ENCODE peak calls at places on chromosome X, in five cellular contexts. One of them, this sample, is unnamed.

GRCh38 chrX:132909643-132910042 is 48.8 kb downstream of the HS6ST2 start:
- DNase-seq in trophoblast cell: peak
- DNase-seq in neuronal stem cell: no peak
- DNase-seq in mesenchymal stem cell: peak
- DNase-seq in H9: no peak
- DNase-seq in this sample: no peak

GRCh38 chrX:41558531-41558930 is 111.4 kb downstream of the NYX start:
- DNase-seq in neuronal stem cell: no peak
- DNase-seq in trophoblast cell: peak
- DNase-seq in H9: no peak
- DNase-seq in mesenchymal stem cell: peak
- DNase-seq in this sample: no peak

GRCh38 chrX:54042609-54043010 is 1.7 kb downstream of the PHF8 start:
- DNase-seq in neuronal stem cell: peak
- DNase-seq in trophoblast cell: peak
- DNase-seq in H9: peak
- DNase-seq in mesenchymal stem cell: peak
- DNase-seq in this sample: peak

GRCh38 chrX:130676861-130677260 is 226.1 kb downstream of the ENOX2 start:
- DNase-seq in neuronal stem cell: no peak
- DNase-seq in mesenchymal stem cell: no peak
- DNase-seq in trophoblast cell: no peak
- DNase-seq in H9: no peak
- DNase-seq in this sample: no peak

GRCh38 chrX:148133099-148133725 is 152.1 kb downstream of the FMR1NB start:
- DNase-seq in neuronal stem cell: no peak
- DNase-seq in H9: no peak
- DNase-seq in trophoblast cell: no peak
- DNase-seq in mesenchymal stem cell: no peak
- DNase-seq in this sample: peak

GRCh38 chrX:125205084-125205917 is 114.4 kb upstream of the TEX13C start:
- DNase-seq in mesenchymal stem cell: peak
- DNase-seq in trophoblast cell: no peak
- DNase-seq in neuronal stem cell: peak
- DNase-seq in H9: peak
- DNase-seq in this sample: peak

GRCh38 chrX:69133561-69134542 is 31.4 kb downstream of the PJA1 start:
- DNase-seq in H9: peak
- DNase-seq in mesenchymal stem cell: peak
- DNase-seq in trophoblast cell: peak
- DNase-seq in neuronal stem cell: peak
- DNase-seq in this sample: peak

GRCh38 chrX:119223784-119224183 is 12.3 kb upstream of the PGRMC1 start:
- DNase-seq in H9: no peak
- DNase-seq in mesenchymal stem cell: no peak
- DNase-seq in trophoblast cell: no peak
- DNase-seq in neuronal stem cell: no peak
- DNase-seq in this sample: no peak

GRCh38 chrX:69066966-69067525 is 98.2 kb downstream of the PJA1 start:
- DNase-seq in mesenchymal stem cell: peak
- DNase-seq in H9: no peak
- DNase-seq in trophoblast cell: peak
- DNase-seq in neuronal stem cell: no peak
- DNase-seq in this sample: no peak

GRCh38 chrX:47247206-47247998 is 14.6 kb downstream of the USP11 start:
- DNase-seq in trophoblast cell: no peak
- DNase-seq in H9: no peak
- DNase-seq in mesenchymal stem cell: peak
- DNase-seq in neuronal stem cell: no peak
- DNase-seq in this sample: no peak

GRCh38 chrX:30659421-30659820 is 6.2 kb downstream of the GK start:
- DNase-seq in trophoblast cell: peak
- DNase-seq in H9: no peak
- DNase-seq in neuronal stem cell: no peak
- DNase-seq in mesenchymal stem cell: peak
- DNase-seq in this sample: no peak

GRCh38 chrX:55326985-55327384 is 62.3 kb upstream of the PAGE3 start:
- DNase-seq in mesenchymal stem cell: no peak
- DNase-seq in trophoblast cell: no peak
- DNase-seq in H9: no peak
- DNase-seq in neuronal stem cell: no peak
- DNase-seq in this sample: no peak

GRCh38 chrX:102712216-102712966 is at the start of gene GPRASP2:
- DNase-seq in neuronal stem cell: peak
- DNase-seq in mesenchymal stem cell: peak
- DNase-seq in trophoblast cell: peak
- DNase-seq in H9: peak
- DNase-seq in this sample: peak

GRCh38 chrX:133653363-133653762 is 238.1 kb upstream of the GPC4 start:
- DNase-seq in H9: no peak
- DNase-seq in neuronal stem cell: no peak
- DNase-seq in trophoblast cell: no peak
- DNase-seq in mesenchymal stem cell: no peak
- DNase-seq in this sample: no peak

GRCh38 chrX:74835566-74835965 is 89.7 kb downstream of the NEXMIF start:
- DNase-seq in trophoblast cell: no peak
- DNase-seq in mesenchymal stem cell: no peak
- DNase-seq in neuronal stem cell: no peak
- DNase-seq in H9: no peak
- DNase-seq in this sample: peak

GRCh38 chrX:66633541-66633940 is 5.3 kb downstream of the EDA2R start:
- DNase-seq in mesenchymal stem cell: peak
- DNase-seq in trophoblast cell: peak
- DNase-seq in neuronal stem cell: no peak
- DNase-seq in H9: no peak
- DNase-seq in this sample: no peak

GRCh38 chrX:21655901-21656586 is 2.1 kb downstream of the KLHL34 start:
- DNase-seq in H9: no peak
- DNase-seq in neuronal stem cell: no peak
- DNase-seq in trophoblast cell: no peak
- DNase-seq in mesenchymal stem cell: no peak
- DNase-seq in this sample: no peak

GRCh38 chrX:109873576-109873975 is 129.3 kb upstream of the TMEM164 start:
- DNase-seq in mesenchymal stem cell: no peak
- DNase-seq in H9: no peak
- DNase-seq in trophoblast cell: no peak
- DNase-seq in neuronal stem cell: no peak
- DNase-seq in this sample: no peak

DNA sequence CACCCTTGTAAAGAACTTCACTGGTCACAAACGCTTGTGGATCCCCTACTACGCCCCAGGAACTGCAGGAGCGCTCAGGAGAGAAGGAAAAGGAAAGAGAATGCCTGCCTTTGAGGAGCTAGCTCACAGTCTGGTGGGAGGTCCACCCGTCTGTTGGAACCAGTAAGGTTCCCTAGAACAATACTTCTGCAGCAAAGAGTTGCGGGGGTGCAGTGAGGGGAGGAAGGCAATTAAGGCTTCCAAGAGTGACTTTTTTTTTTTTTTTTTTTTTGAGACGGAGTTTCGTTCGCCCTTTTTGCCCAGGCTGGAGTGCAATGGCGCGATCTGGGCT is 321 bp upstream of the CTPS2 start:
- DNase-seq in neuronal stem cell: no peak
- DNase-seq in trophoblast cell: no peak
- DNase-seq in H9: no peak
- DNase-seq in mesenchymal stem cell: no peak
- DNase-seq in this sample: peak
- H2AK5ac ChIP-seq in neuronal stem cell: no peak
- H2AK5ac ChIP-seq in trophoblast cell: no peak
- H2AK5ac ChIP-seq in H9: no peak
- H2AK5ac ChIP-seq in mesenchymal stem cell: no peak
- H2AK5ac ChIP-seq in this sample: no peak

GRCh38 chrX:15737188-15737956 is 698 bp upstream of the CA5B start:
- DNase-seq in H9: no peak
- DNase-seq in neuronal stem cell: no peak
- DNase-seq in mesenchymal stem cell: no peak
- DNase-seq in trophoblast cell: no peak
- DNase-seq in this sample: no peak

GRCh38 chrX:15739886-15740285 is 1.8 kb downstream of the CA5B start:
- DNase-seq in H9: no peak
- DNase-seq in trophoblast cell: no peak
- DNase-seq in neuronal stem cell: no peak
- DNase-seq in mesenchymal stem cell: no peak
- DNase-seq in this sample: no peak

GRCh38 chrX:15738686-15739016 is 581 bp downstream of the CA5B start:
- DNase-seq in H9: no peak
- DNase-seq in trophoblast cell: no peak
- DNase-seq in neuronal stem cell: no peak
- DNase-seq in mesenchymal stem cell: no peak
- DNase-seq in this sample: no peak

GRCh38 chrX:15737957-15738685 is at the start of gene CA5B:
- DNase-seq in mesenchymal stem cell: peak
- DNase-seq in trophoblast cell: peak
- DNase-seq in neuronal stem cell: peak
- DNase-seq in H9: peak
- DNase-seq in this sample: peak
- H2AK5ac ChIP-seq in mesenchymal stem cell: no peak
- H2AK5ac ChIP-seq in trophoblast cell: no peak
- H2AK5ac ChIP-seq in neuronal stem cell: no peak
- H2AK5ac ChIP-seq in H9: no peak
- H2AK5ac ChIP-seq in this sample: no peak

GRCh38 chrX:568341-568740 is 62.2 kb upstream of the SHOX start:
- DNase-seq in trophoblast cell: no peak
- DNase-seq in mesenchymal stem cell: no peak
- DNase-seq in neuronal stem cell: no peak
- DNase-seq in H9: no peak
- DNase-seq in this sample: no peak

GRCh38 chrX:576904-577303 is 53.7 kb upstream of the SHOX start:
- DNase-seq in mesenchymal stem cell: no peak
- DNase-seq in neuronal stem cell: no peak
- DNase-seq in H9: peak
- DNase-seq in trophoblast cell: no peak
- DNase-seq in this sample: no peak

GRCh38 chrX:574355-574754 is 56.2 kb upstream of the SHOX start:
- DNase-seq in H9: no peak
- DNase-seq in neuronal stem cell: no peak
- DNase-seq in trophoblast cell: no peak
- DNase-seq in mesenchymal stem cell: no peak
- DNase-seq in this sample: no peak

GRCh38 chrX:574830-575229 is 55.8 kb upstream of the SHOX start:
- DNase-seq in neuronal stem cell: no peak
- DNase-seq in H9: no peak
- DNase-seq in trophoblast cell: no peak
- DNase-seq in mesenchymal stem cell: no peak
- DNase-seq in this sample: no peak

DNA sequence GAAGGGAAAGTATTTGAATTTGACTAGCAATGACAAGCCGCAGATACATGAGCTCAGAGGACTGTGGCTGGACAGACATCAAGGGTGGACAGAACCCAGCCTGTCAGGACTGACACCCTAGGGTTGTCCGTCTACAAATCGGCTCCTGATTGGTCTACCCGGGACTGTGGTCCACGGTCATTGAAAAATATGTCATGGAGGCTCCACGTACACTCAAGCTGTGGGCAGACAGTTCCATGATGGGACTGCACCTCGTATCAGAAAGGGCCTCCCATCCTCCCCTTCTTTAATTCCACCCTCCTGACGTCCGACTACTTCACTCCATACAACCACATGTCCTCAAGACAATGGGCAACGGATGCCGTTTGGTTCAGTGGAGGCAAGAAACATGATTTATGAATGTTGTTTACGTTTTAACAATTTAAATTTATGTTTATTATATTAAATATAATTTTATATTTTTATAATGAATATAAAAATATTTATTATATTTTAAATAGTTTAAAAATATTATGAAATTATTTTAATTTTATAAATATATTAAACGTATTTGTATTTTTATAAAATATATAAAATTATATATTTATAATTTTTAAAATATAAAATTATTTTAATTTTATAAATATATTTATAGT is 58.0 kb upstream of the SHOX start:
- DNase-seq in mesenchymal stem cell: no peak
- DNase-seq in neuronal stem cell: no peak
- DNase-seq in trophoblast cell: no peak
- DNase-seq in H9: no peak
- DNase-seq in this sample: no peak
- H2AK5ac ChIP-seq in mesenchymal stem cell: no peak
- H2AK5ac ChIP-seq in neuronal stem cell: no peak
- H2AK5ac ChIP-seq in trophoblast cell: no peak
- H2AK5ac ChIP-seq in H9: no peak
- H2AK5ac ChIP-seq in this sample: no peak

DNA sequence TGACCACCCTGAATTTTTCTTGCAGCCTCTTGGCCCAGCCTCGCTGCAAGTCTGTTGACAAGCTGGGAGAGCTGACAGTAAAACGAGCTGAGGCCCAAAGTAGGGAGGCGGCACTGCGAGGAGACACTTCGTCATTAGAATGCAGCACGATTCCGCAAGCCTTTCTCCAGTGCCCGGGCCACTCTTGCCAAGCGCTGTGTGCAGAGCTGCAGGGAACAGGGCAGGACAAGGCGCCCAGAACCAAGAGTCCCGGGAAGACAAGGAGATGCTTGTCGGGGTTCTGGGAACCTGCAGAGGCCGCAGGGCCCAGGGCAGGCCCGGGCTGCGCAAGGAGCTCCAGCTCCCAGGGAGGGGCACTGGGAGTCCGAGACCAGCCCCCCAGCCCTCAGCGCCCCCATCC is 187.1 kb downstream of the BCOR start:
- DNase-seq in mesenchymal stem cell: no peak
- DNase-seq in H9: no peak
- DNase-seq in neuronal stem cell: no peak
- DNase-seq in trophoblast cell: no peak
- DNase-seq in this sample: no peak
- H2AK5ac ChIP-seq in mesenchymal stem cell: no peak
- H2AK5ac ChIP-seq in H9: no peak
- H2AK5ac ChIP-seq in neuronal stem cell: no peak
- H2AK5ac ChIP-seq in trophoblast cell: no peak
- H2AK5ac ChIP-seq in this sample: no peak

GRCh38 chrX:135003876-135004623 is 13.3 kb downstream of the SMIM10 start:
- DNase-seq in H9: peak
- DNase-seq in trophoblast cell: peak
- DNase-seq in neuronal stem cell: peak
- DNase-seq in mesenchymal stem cell: peak
- DNase-seq in this sample: peak
- H2AK5ac ChIP-seq in H9: no peak
- H2AK5ac ChIP-seq in trophoblast cell: no peak
- H2AK5ac ChIP-seq in neuronal stem cell: no peak
- H2AK5ac ChIP-seq in mesenchymal stem cell: no peak
- H2AK5ac ChIP-seq in this sample: no peak

GRCh38 chrX:9597361-9598035 is 132.6 kb downstream of the TBL1X start:
- DNase-seq in mesenchymal stem cell: no peak
- DNase-seq in trophoblast cell: peak
- DNase-seq in H9: no peak
- DNase-seq in neuronal stem cell: no peak
- DNase-seq in this sample: no peak
- H2AK5ac ChIP-seq in mesenchymal stem cell: no peak
- H2AK5ac ChIP-seq in trophoblast cell: no peak
- H2AK5ac ChIP-seq in H9: no peak
- H2AK5ac ChIP-seq in neuronal stem cell: no peak
- H2AK5ac ChIP-seq in this sample: no peak

DNA sequence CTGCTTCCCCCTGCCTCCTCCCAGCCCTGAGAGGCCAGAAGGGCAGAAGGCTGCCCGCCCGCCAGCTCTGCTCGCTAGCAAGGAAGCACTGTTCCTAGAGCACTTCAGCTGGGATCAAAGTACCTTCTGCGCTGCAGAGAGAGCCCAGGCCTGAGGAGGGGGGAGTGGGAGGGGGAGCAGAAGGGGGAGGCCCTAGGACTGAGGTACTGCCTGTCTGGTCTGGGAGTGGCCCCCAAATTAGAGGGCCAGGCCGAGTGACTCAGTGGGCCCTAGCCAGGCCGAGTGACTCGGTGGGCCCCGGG is 2.7 kb upstream of the BGN start:
- DNase-seq in H9: no peak
- DNase-seq in mesenchymal stem cell: no peak
- DNase-seq in trophoblast cell: no peak
- DNase-seq in neuronal stem cell: no peak
- DNase-seq in this sample: no peak
- H2AK5ac ChIP-seq in H9: no peak
- H2AK5ac ChIP-seq in mesenchymal stem cell: no peak
- H2AK5ac ChIP-seq in trophoblast cell: no peak
- H2AK5ac ChIP-seq in neuronal stem cell: no peak
- H2AK5ac ChIP-seq in this sample: no peak

This sample was measured in mesendoderm.